ENCODE peak calls at places on chromosomes 6 and 20, in six cellular contexts. A, O, E, J, F and N are unnamed samples.

GRCh38 chr6:45741437-45742166 is 274.1 kb downstream of the CLIC5 start:
- DNase-seq in F (no peak), O (no peak), E (no peak), A (no peak), J (no peak), N (no peak)

GRCh38 chr6:166563200-166563599 is 23.3 kb downstream of the RAMACL start:
- DNase-seq in O (no peak), A (no peak), F (no peak), E (no peak), J (no peak), N (no peak)

GRCh38 chr20:36098364-36098763 is 56.2 kb upstream of the EPB41L1 start:
- DNase-seq in O (no peak), F (no peak), E (peak), A (no peak), J (no peak), N (no peak)

GRCh38 chr6:54716869-54717268 is 129.7 kb upstream of the FAM83B start:
- DNase-seq in A (no peak), E (no peak), O (no peak), J (no peak), F (no peak), N (peak)

GRCh38 chr20:17229256-17229655 is 2.4 kb downstream of the PCSK2 start:
- DNase-seq in J (no peak), O (no peak), E (no peak), F (no peak), A (no peak), N (no peak)

GRCh38 chr20:48017504-48017903 is 232.2 kb upstream of the SULF2 start:
- DNase-seq in J (no peak), O (no peak), F (no peak), A (no peak), E (no peak), N (no peak)

GRCh38 chr6:52640170-52640569 is 30.7 kb upstream of the TMEM14A start:
- DNase-seq in J (no peak), O (no peak), A (no peak), F (no peak), E (no peak), N (no peak)

GRCh38 chr6:109009761-109010612 is 84.7 kb downstream of the SESN1 start:
- DNase-seq in O (no peak), E (no peak), J (no peak), A (no peak), F (no peak), N (no peak)

GRCh38 chr6:126530777-126531176 is 190.9 kb downstream of the CENPW start:
- DNase-seq in A (no peak), J (no peak), F (no peak), O (no peak), E (no peak), N (no peak)

GRCh38 chr6:125747589-125748533 is 1.6 kb upstream of the HEY2 start:
- DNase-seq in F (peak), O (peak), E (peak), A (no peak), J (peak), N (no peak)

GRCh38 chr6:150256618-150257272 is 112.1 kb upstream of the IYD start:
- DNase-seq in J (no peak), O (no peak), F (no peak), A (no peak), E (no peak), N (no peak)

GRCh38 chr6:99592900-99593299 is 13.7 kb upstream of the PRDM13 start:
- DNase-seq in J (no peak), A (no peak), E (no peak), F (no peak), O (no peak), N (no peak)

GRCh38 chr20:63521602-63522001 is 1.0 kb downstream of the PPDPF start:
- DNase-seq in J (peak), O (no peak), A (no peak), F (no peak), E (no peak), N (no peak)

GRCh38 chr6:93123585-93123984 is 295.8 kb downstream of the EPHA7 start:
- DNase-seq in J (no peak), E (no peak), F (no peak), A (no peak), O (no peak), N (no peak)

GRCh38 chr6:62466607-62467006 is 180.6 kb upstream of the KHDRBS2 start:
- DNase-seq in O (no peak), E (no peak), J (no peak), F (no peak), A (no peak), N (no peak)

GRCh38 chr20:45290677-45291355 is 15.8 kb upstream of the RBPJL start:
- DNase-seq in E (peak), J (peak), F (peak), A (peak), O (peak), N (peak)

GRCh38 chr6:74356385-74356784 is 660.4 kb downstream of the CD109 start:
- DNase-seq in E (no peak), O (no peak), J (no peak), A (no peak), F (no peak), N (no peak)

GRCh38 chr6:104484626-104485025 is 375.1 kb downstream of the HACE1 start:
- DNase-seq in J (no peak), E (no peak), A (no peak), O (no peak), F (no peak), N (no peak)

GRCh38 chr6:169520104-169520503 is 181.7 kb downstream of the WDR27 start:
- DNase-seq in J (no peak), F (no peak), E (no peak), O (no peak), A (no peak), N (no peak)

GRCh38 chr20:54151511-54152226 is 22.1 kb downstream of the CYP24A1 start:
- DNase-seq in F (no peak), O (no peak), A (no peak), J (no peak), E (no peak), N (no peak)

GRCh38 chr20:25315418-25316210 is 67.7 kb downstream of the PYGB start:
- DNase-seq in J (no peak), E (peak), A (no peak), O (no peak), F (no peak), N (no peak)

GRCh38 chr20:1815502-1816085 is 79.6 kb upstream of the SIRPA start:
- DNase-seq in J (no peak), A (no peak), E (no peak), O (no peak), F (no peak), N (peak)

GRCh38 chr6:42571611-42572342 is 7.9 kb downstream of the UBR2 start:
- DNase-seq in F (no peak), J (no peak), A (no peak), O (no peak), E (no peak), N (no peak)

GRCh38 chr6:140500864-140501263 is 1126.4 kb upstream of the CITED2 start:
- DNase-seq in F (no peak), A (no peak), E (no peak), J (no peak), O (no peak), N (no peak)

GRCh38 chr6:163182696-163183095 is 231.8 kb upstream of the QKI start:
- DNase-seq in E (no peak), F (no peak), A (no peak), J (no peak), O (no peak), N (no peak)

GRCh38 chr20:17995967-17996819 is 27.4 kb downstream of the MGME1 start:
- DNase-seq in O (peak), A (no peak), F (peak), J (no peak), E (no peak), N (peak)

GRCh38 chr6:28808383-28808782 is 115.4 kb downstream of the TRIM27 start:
- DNase-seq in F (no peak), E (no peak), J (no peak), O (no peak), A (no peak), N (no peak)

GRCh38 chr6:88945596-88945995 is 17.8 kb downstream of the RNGTT start:
- DNase-seq in F (no peak), E (no peak), O (no peak), J (no peak), A (no peak), N (no peak)

GRCh38 chr6:71404967-71405278 is 116.3 kb downstream of the OGFRL1 start:
- DNase-seq in A (no peak), F (no peak), E (no peak), O (no peak), J (no peak), N (no peak)

GRCh38 chr6:144190051-144190450 is 39.7 kb downstream of the STX11 start:
- DNase-seq in O (no peak), E (no peak), J (no peak), F (no peak), A (no peak), N (no peak)

GRCh38 chr20:19774086-19774933 is 16.3 kb downstream of the RIN2 start:
- DNase-seq in A (no peak), J (no peak), F (no peak), O (no peak), E (no peak), N (no peak)

GRCh38 chr20:25389381-25389857 is 1.2 kb downstream of the ABHD12 start:
- DNase-seq in A (no peak), E (no peak), O (no peak), F (no peak), J (no peak), N (peak)

GRCh38 chr6:112193535-112194051 is 60.8 kb downstream of the LAMA4 start:
- DNase-seq in A (no peak), J (no peak), F (no peak), E (no peak), O (no peak), N (no peak)